ENCODE peak calls at places on chromosome 1, in nine cellular contexts. One of them, this sample, is unnamed.

GRCh38 chr1:38125837-38126520 is 79.4 kb upstream of the POU3F1 start:
- DNase-seq in Peyer's patch: peak
- DNase-seq in dorsolateral prefrontal cortex: no peak
- DNase-seq in AG09319: no peak
- DNase-seq in thoracic aorta: no peak
- DNase-seq in ascending aorta: no peak
- DNase-seq in AG04449: no peak
- DNase-seq in neural progenitor cell: no peak
- DNase-seq in fibroblast of mammary gland: no peak
- DNase-seq in this sample: no peak

GRCh38 chr1:172720325-172720724 is 61.4 kb downstream of the FASLG start:
- DNase-seq in Peyer's patch: no peak
- DNase-seq in dorsolateral prefrontal cortex: no peak
- DNase-seq in AG09319: no peak
- DNase-seq in thoracic aorta: no peak
- DNase-seq in ascending aorta: no peak
- DNase-seq in AG04449: no peak
- DNase-seq in neural progenitor cell: no peak
- DNase-seq in fibroblast of mammary gland: no peak
- DNase-seq in this sample: no peak

GRCh38 chr1:215055281-215055935 is 27.1 kb upstream of the KCNK2 start:
- DNase-seq in Peyer's patch: no peak
- DNase-seq in dorsolateral prefrontal cortex: no peak
- DNase-seq in AG09319: no peak
- DNase-seq in thoracic aorta: no peak
- DNase-seq in ascending aorta: no peak
- DNase-seq in AG04449: no peak
- DNase-seq in neural progenitor cell: no peak
- DNase-seq in fibroblast of mammary gland: peak
- DNase-seq in this sample: no peak

GRCh38 chr1:160459056-160459455 is 58.7 kb downstream of the VANGL2 start:
- DNase-seq in Peyer's patch: no peak
- DNase-seq in dorsolateral prefrontal cortex: no peak
- DNase-seq in AG09319: no peak
- DNase-seq in thoracic aorta: no peak
- DNase-seq in ascending aorta: no peak
- DNase-seq in AG04449: no peak
- DNase-seq in neural progenitor cell: peak
- DNase-seq in fibroblast of mammary gland: no peak
- DNase-seq in this sample: no peak

GRCh38 chr1:24995121-24995520 is 65.0 kb upstream of the RUNX3 start:
- DNase-seq in Peyer's patch: no peak
- DNase-seq in dorsolateral prefrontal cortex: no peak
- DNase-seq in AG09319: no peak
- DNase-seq in thoracic aorta: no peak
- DNase-seq in ascending aorta: no peak
- DNase-seq in AG04449: no peak
- DNase-seq in neural progenitor cell: no peak
- DNase-seq in fibroblast of mammary gland: no peak
- DNase-seq in this sample: no peak

GRCh38 chr1:176959461-176959860 is 205.1 kb downstream of the ASTN1 start:
- DNase-seq in Peyer's patch: no peak
- DNase-seq in dorsolateral prefrontal cortex: no peak
- DNase-seq in AG09319: no peak
- DNase-seq in thoracic aorta: no peak
- DNase-seq in ascending aorta: no peak
- DNase-seq in AG04449: no peak
- DNase-seq in neural progenitor cell: no peak
- DNase-seq in fibroblast of mammary gland: no peak
- DNase-seq in this sample: no peak

GRCh38 chr1:25944986-25945385 is 38.8 kb upstream of the STMN1 start:
- DNase-seq in Peyer's patch: no peak
- DNase-seq in dorsolateral prefrontal cortex: no peak
- DNase-seq in AG09319: no peak
- DNase-seq in thoracic aorta: no peak
- DNase-seq in ascending aorta: no peak
- DNase-seq in AG04449: no peak
- DNase-seq in neural progenitor cell: no peak
- DNase-seq in fibroblast of mammary gland: peak
- DNase-seq in this sample: no peak

GRCh38 chr1:211811126-211811525 is 19.4 kb downstream of the LPGAT1 start:
- DNase-seq in Peyer's patch: no peak
- DNase-seq in dorsolateral prefrontal cortex: no peak
- DNase-seq in AG09319: no peak
- DNase-seq in thoracic aorta: no peak
- DNase-seq in ascending aorta: no peak
- DNase-seq in AG04449: no peak
- DNase-seq in neural progenitor cell: no peak
- DNase-seq in fibroblast of mammary gland: no peak
- DNase-seq in this sample: no peak

GRCh38 chr1:37919277-37919676 is 27.6 kb downstream of the INPP5B start:
- DNase-seq in Peyer's patch: no peak
- DNase-seq in dorsolateral prefrontal cortex: no peak
- DNase-seq in AG09319: no peak
- DNase-seq in thoracic aorta: no peak
- DNase-seq in ascending aorta: no peak
- DNase-seq in AG04449: no peak
- DNase-seq in neural progenitor cell: peak
- DNase-seq in fibroblast of mammary gland: peak
- DNase-seq in this sample: no peak

GRCh38 chr1:28417441-28418277 is 48.1 kb downstream of the PHACTR4 start:
- DNase-seq in Peyer's patch: no peak
- DNase-seq in dorsolateral prefrontal cortex: no peak
- DNase-seq in AG09319: peak
- DNase-seq in thoracic aorta: no peak
- DNase-seq in ascending aorta: no peak
- DNase-seq in AG04449: peak
- DNase-seq in neural progenitor cell: no peak
- DNase-seq in fibroblast of mammary gland: peak
- DNase-seq in this sample: no peak

GRCh38 chr1:210647406-210648333 is 319.0 kb downstream of the HHAT start:
- DNase-seq in Peyer's patch: no peak
- DNase-seq in dorsolateral prefrontal cortex: no peak
- DNase-seq in AG09319: no peak
- DNase-seq in thoracic aorta: no peak
- DNase-seq in ascending aorta: no peak
- DNase-seq in AG04449: peak
- DNase-seq in neural progenitor cell: no peak
- DNase-seq in fibroblast of mammary gland: peak
- DNase-seq in this sample: no peak

GRCh38 chr1:64898107-64898861 is 68.1 kb downstream of the JAK1 start:
- DNase-seq in Peyer's patch: peak
- DNase-seq in dorsolateral prefrontal cortex: peak
- DNase-seq in AG09319: peak
- DNase-seq in thoracic aorta: peak
- DNase-seq in ascending aorta: peak
- DNase-seq in AG04449: peak
- DNase-seq in neural progenitor cell: no peak
- DNase-seq in fibroblast of mammary gland: peak
- DNase-seq in this sample: no peak

GRCh38 chr1:2554621-2555387 is 1.4 kb upstream of the TNFRSF14 start:
- DNase-seq in Peyer's patch: no peak
- DNase-seq in dorsolateral prefrontal cortex: no peak
- DNase-seq in AG09319: no peak
- DNase-seq in thoracic aorta: no peak
- DNase-seq in ascending aorta: no peak
- DNase-seq in AG04449: no peak
- DNase-seq in neural progenitor cell: peak
- DNase-seq in fibroblast of mammary gland: no peak
- DNase-seq in this sample: no peak

GRCh38 chr1:53946252-53947171 is at the start of gene LRRC42:
- DNase-seq in Peyer's patch: no peak
- DNase-seq in dorsolateral prefrontal cortex: no peak
- DNase-seq in AG09319: no peak
- DNase-seq in thoracic aorta: peak
- DNase-seq in ascending aorta: no peak
- DNase-seq in AG04449: no peak
- DNase-seq in neural progenitor cell: peak
- DNase-seq in fibroblast of mammary gland: no peak
- DNase-seq in this sample: no peak

GRCh38 chr1:21532496-21532895 is 23.3 kb downstream of the ALPL start:
- DNase-seq in Peyer's patch: no peak
- DNase-seq in dorsolateral prefrontal cortex: no peak
- DNase-seq in AG09319: no peak
- DNase-seq in thoracic aorta: no peak
- DNase-seq in ascending aorta: no peak
- DNase-seq in AG04449: no peak
- DNase-seq in neural progenitor cell: no peak
- DNase-seq in fibroblast of mammary gland: no peak
- DNase-seq in this sample: no peak

GRCh38 chr1:21537511-21537931 is 28.3 kb downstream of the ALPL start:
- DNase-seq in Peyer's patch: no peak
- DNase-seq in dorsolateral prefrontal cortex: no peak
- DNase-seq in AG09319: no peak
- DNase-seq in thoracic aorta: no peak
- DNase-seq in ascending aorta: no peak
- DNase-seq in AG04449: no peak
- DNase-seq in neural progenitor cell: no peak
- DNase-seq in fibroblast of mammary gland: no peak
- DNase-seq in this sample: no peak

GRCh38 chr1:21532992-21533534 is 23.8 kb downstream of the ALPL start:
- DNase-seq in Peyer's patch: no peak
- DNase-seq in dorsolateral prefrontal cortex: no peak
- DNase-seq in AG09319: no peak
- DNase-seq in thoracic aorta: no peak
- DNase-seq in ascending aorta: no peak
- DNase-seq in AG04449: no peak
- DNase-seq in neural progenitor cell: no peak
- DNase-seq in fibroblast of mammary gland: no peak
- DNase-seq in this sample: no peak

GRCh38 chr1:21536223-21536622 is 27.0 kb downstream of the ALPL start:
- DNase-seq in Peyer's patch: no peak
- DNase-seq in dorsolateral prefrontal cortex: no peak
- DNase-seq in AG09319: no peak
- DNase-seq in thoracic aorta: no peak
- DNase-seq in ascending aorta: no peak
- DNase-seq in AG04449: no peak
- DNase-seq in neural progenitor cell: no peak
- DNase-seq in fibroblast of mammary gland: peak
- DNase-seq in this sample: no peak

GRCh38 chr1:21534674-21535378 is 25.6 kb downstream of the ALPL start:
- DNase-seq in Peyer's patch: no peak
- DNase-seq in dorsolateral prefrontal cortex: no peak
- DNase-seq in AG09319: no peak
- DNase-seq in thoracic aorta: no peak
- DNase-seq in ascending aorta: no peak
- DNase-seq in AG04449: no peak
- DNase-seq in neural progenitor cell: peak
- DNase-seq in fibroblast of mammary gland: peak
- DNase-seq in this sample: no peak
- TF ChIP-seq CTCF in Peyer's patch: peak
- TF ChIP-seq CTCF in dorsolateral prefrontal cortex: no peak
- TF ChIP-seq CTCF in AG09319: peak
- TF ChIP-seq CTCF in thoracic aorta: no peak
- TF ChIP-seq CTCF in ascending aorta: peak
- TF ChIP-seq CTCF in AG04449: peak
- TF ChIP-seq CTCF in neural progenitor cell: peak
- TF ChIP-seq CTCF in fibroblast of mammary gland: peak
- TF ChIP-seq CTCF in this sample: peak

GRCh38 chr1:203149188-203149840 is 21.8 kb downstream of the ADORA1 start:
- DNase-seq in Peyer's patch: no peak
- DNase-seq in dorsolateral prefrontal cortex: no peak
- DNase-seq in AG09319: no peak
- DNase-seq in thoracic aorta: no peak
- DNase-seq in ascending aorta: no peak
- DNase-seq in AG04449: no peak
- DNase-seq in neural progenitor cell: no peak
- DNase-seq in fibroblast of mammary gland: no peak
- DNase-seq in this sample: no peak

GRCh38 chr1:203148579-203148978 is 21.1 kb downstream of the ADORA1 start:
- DNase-seq in Peyer's patch: no peak
- DNase-seq in dorsolateral prefrontal cortex: no peak
- DNase-seq in AG09319: no peak
- DNase-seq in thoracic aorta: no peak
- DNase-seq in ascending aorta: no peak
- DNase-seq in AG04449: no peak
- DNase-seq in neural progenitor cell: no peak
- DNase-seq in fibroblast of mammary gland: no peak
- DNase-seq in this sample: no peak

GRCh38 chr1:203147376-203147775 is 19.9 kb downstream of the ADORA1 start:
- DNase-seq in Peyer's patch: no peak
- DNase-seq in dorsolateral prefrontal cortex: peak
- DNase-seq in AG09319: no peak
- DNase-seq in thoracic aorta: no peak
- DNase-seq in ascending aorta: no peak
- DNase-seq in AG04449: no peak
- DNase-seq in neural progenitor cell: no peak
- DNase-seq in fibroblast of mammary gland: no peak
- DNase-seq in this sample: no peak

GRCh38 chr1:203146537-203146936 is 19.0 kb downstream of the ADORA1 start:
- DNase-seq in Peyer's patch: no peak
- DNase-seq in dorsolateral prefrontal cortex: no peak
- DNase-seq in AG09319: no peak
- DNase-seq in thoracic aorta: no peak
- DNase-seq in ascending aorta: no peak
- DNase-seq in AG04449: no peak
- DNase-seq in neural progenitor cell: no peak
- DNase-seq in fibroblast of mammary gland: no peak
- DNase-seq in this sample: no peak

DNA sequence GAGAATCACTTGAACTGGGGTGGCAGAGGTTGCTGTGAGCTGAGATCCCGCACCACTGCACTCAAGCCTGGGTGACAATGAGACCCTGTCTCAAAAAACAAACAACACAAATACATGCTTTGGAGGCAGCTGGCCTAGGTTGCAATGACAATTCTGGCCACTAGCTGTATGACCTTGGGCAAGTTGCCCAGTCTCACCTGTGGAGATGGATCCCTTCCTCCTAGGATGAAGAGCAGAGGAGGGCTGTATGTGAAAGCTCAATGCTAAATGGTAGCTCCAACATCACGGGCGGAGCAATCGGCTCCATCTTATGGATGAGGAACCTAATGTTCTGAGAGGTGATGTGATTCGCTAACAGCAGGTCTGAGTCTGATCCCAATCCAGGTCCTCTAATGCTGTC is 20.6 kb downstream of the ADORA1 start:
- DNase-seq in Peyer's patch: no peak
- DNase-seq in dorsolateral prefrontal cortex: no peak
- DNase-seq in AG09319: no peak
- DNase-seq in thoracic aorta: no peak
- DNase-seq in ascending aorta: no peak
- DNase-seq in AG04449: no peak
- DNase-seq in neural progenitor cell: no peak
- DNase-seq in fibroblast of mammary gland: no peak
- DNase-seq in this sample: no peak
- TF ChIP-seq CTCF in Peyer's patch: peak
- TF ChIP-seq CTCF in dorsolateral prefrontal cortex: no peak
- TF ChIP-seq CTCF in AG09319: no peak
- TF ChIP-seq CTCF in thoracic aorta: no peak
- TF ChIP-seq CTCF in ascending aorta: no peak
- TF ChIP-seq CTCF in AG04449: peak
- TF ChIP-seq CTCF in neural progenitor cell: peak
- TF ChIP-seq CTCF in fibroblast of mammary gland: peak
- TF ChIP-seq CTCF in this sample: peak

GRCh38 chr1:59296358-59297256 is at the start of gene FGGY:
- DNase-seq in Peyer's patch: peak
- DNase-seq in dorsolateral prefrontal cortex: peak
- DNase-seq in AG09319: peak
- DNase-seq in thoracic aorta: peak
- DNase-seq in ascending aorta: peak
- DNase-seq in AG04449: peak
- DNase-seq in neural progenitor cell: peak
- DNase-seq in fibroblast of mammary gland: peak
- DNase-seq in this sample: peak
- TF ChIP-seq CTCF in Peyer's patch: peak
- TF ChIP-seq CTCF in dorsolateral prefrontal cortex: no peak
- TF ChIP-seq CTCF in AG09319: no peak
- TF ChIP-seq CTCF in thoracic aorta: no peak
- TF ChIP-seq CTCF in ascending aorta: no peak
- TF ChIP-seq CTCF in AG04449: no peak
- TF ChIP-seq CTCF in neural progenitor cell: no peak
- TF ChIP-seq CTCF in fibroblast of mammary gland: no peak
- TF ChIP-seq CTCF in this sample: no peak

GRCh38 chr1:69073176-69073575 is 494.5 kb upstream of the LRRC7 start:
- DNase-seq in Peyer's patch: no peak
- DNase-seq in dorsolateral prefrontal cortex: no peak
- DNase-seq in AG09319: no peak
- DNase-seq in thoracic aorta: no peak
- DNase-seq in ascending aorta: no peak
- DNase-seq in AG04449: no peak
- DNase-seq in neural progenitor cell: no peak
- DNase-seq in fibroblast of mammary gland: no peak
- DNase-seq in this sample: no peak
- TF ChIP-seq CTCF in Peyer's patch: no peak
- TF ChIP-seq CTCF in dorsolateral prefrontal cortex: no peak
- TF ChIP-seq CTCF in AG09319: no peak
- TF ChIP-seq CTCF in thoracic aorta: no peak
- TF ChIP-seq CTCF in ascending aorta: no peak
- TF ChIP-seq CTCF in AG04449: no peak
- TF ChIP-seq CTCF in neural progenitor cell: no peak
- TF ChIP-seq CTCF in fibroblast of mammary gland: peak
- TF ChIP-seq CTCF in this sample: no peak